ENCODE peak calls at places on chromosome 15, in eight cellular contexts. One of them, this sample, is unnamed. For H3K4me1, the result is how much of the 10 kb centered on the place peaks cover.

GRCh38 chr15:39735120-39735717 is 47.4 kb downstream of the FSIP1 start:
- DNase-seq in Peyer's patch: no peak
- DNase-seq in neuronal stem cell: no peak
- DNase-seq in A673: no peak
- DNase-seq in IMR-90: peak
- DNase-seq in BE2C: no peak
- DNase-seq in body of pancreas: no peak
- DNase-seq in mesenchymal stem cell: no peak
- DNase-seq in this sample: no peak

GRCh38 chr15:41564286-41564959 is 5.4 kb downstream of the TYRO3 start:
- DNase-seq in Peyer's patch: no peak
- DNase-seq in neuronal stem cell: peak
- DNase-seq in A673: no peak
- DNase-seq in IMR-90: no peak
- DNase-seq in BE2C: peak
- DNase-seq in body of pancreas: no peak
- DNase-seq in mesenchymal stem cell: peak
- DNase-seq in this sample: peak

GRCh38 chr15:96336643-96337353 is 6.3 kb downstream of the NR2F2 start:
- DNase-seq in Peyer's patch: no peak
- DNase-seq in neuronal stem cell: peak
- DNase-seq in A673: no peak
- DNase-seq in IMR-90: no peak
- DNase-seq in BE2C: no peak
- DNase-seq in body of pancreas: peak
- DNase-seq in mesenchymal stem cell: peak
- DNase-seq in this sample: peak

GRCh38 chr15:79451361-79451999 is 19.3 kb downstream of the MINAR1 start:
- DNase-seq in Peyer's patch: no peak
- DNase-seq in neuronal stem cell: no peak
- DNase-seq in A673: no peak
- DNase-seq in IMR-90: no peak
- DNase-seq in BE2C: no peak
- DNase-seq in body of pancreas: no peak
- DNase-seq in mesenchymal stem cell: no peak
- DNase-seq in this sample: no peak

GRCh38 chr15:35624881-35625280 is 78.9 kb upstream of the DPH6 start:
- DNase-seq in Peyer's patch: no peak
- DNase-seq in neuronal stem cell: no peak
- DNase-seq in A673: peak
- DNase-seq in IMR-90: peak
- DNase-seq in BE2C: no peak
- DNase-seq in body of pancreas: peak
- DNase-seq in mesenchymal stem cell: peak
- DNase-seq in this sample: no peak

GRCh38 chr15:80849308-80849707 is 70.1 kb downstream of the CEMIP start:
- DNase-seq in Peyer's patch: no peak
- DNase-seq in neuronal stem cell: no peak
- DNase-seq in A673: no peak
- DNase-seq in IMR-90: peak
- DNase-seq in BE2C: no peak
- DNase-seq in body of pancreas: no peak
- DNase-seq in mesenchymal stem cell: peak
- DNase-seq in this sample: peak

GRCh38 chr15:100043069-100043641 is 298.6 kb downstream of the ADAMTS17 start:
- DNase-seq in Peyer's patch: no peak
- DNase-seq in neuronal stem cell: no peak
- DNase-seq in A673: no peak
- DNase-seq in IMR-90: peak
- DNase-seq in BE2C: no peak
- DNase-seq in body of pancreas: peak
- DNase-seq in mesenchymal stem cell: peak
- DNase-seq in this sample: no peak

GRCh38 chr15:40456299-40456712 is 14.5 kb upstream of the CHST14 start:
- DNase-seq in Peyer's patch: no peak
- DNase-seq in neuronal stem cell: no peak
- DNase-seq in A673: no peak
- DNase-seq in IMR-90: no peak
- DNase-seq in BE2C: no peak
- DNase-seq in body of pancreas: peak
- DNase-seq in mesenchymal stem cell: no peak
- DNase-seq in this sample: peak

GRCh38 chr15:31303434-31304073 is 23.1 kb upstream of the KLF13 start:
- DNase-seq in Peyer's patch: peak
- DNase-seq in neuronal stem cell: no peak
- DNase-seq in A673: no peak
- DNase-seq in IMR-90: no peak
- DNase-seq in BE2C: no peak
- DNase-seq in body of pancreas: no peak
- DNase-seq in mesenchymal stem cell: no peak
- DNase-seq in this sample: no peak

GRCh38 chr15:66881173-66881905 is 179.3 kb downstream of the SMAD6 start:
- DNase-seq in Peyer's patch: no peak
- DNase-seq in neuronal stem cell: no peak
- DNase-seq in A673: no peak
- DNase-seq in IMR-90: no peak
- DNase-seq in BE2C: no peak
- DNase-seq in body of pancreas: no peak
- DNase-seq in mesenchymal stem cell: no peak
- DNase-seq in this sample: no peak

GRCh38 chr15:100818927-100819326 is 60.7 kb upstream of the ALDH1A3 start:
- DNase-seq in Peyer's patch: no peak
- DNase-seq in neuronal stem cell: no peak
- DNase-seq in A673: no peak
- DNase-seq in IMR-90: peak
- DNase-seq in BE2C: peak
- DNase-seq in body of pancreas: no peak
- DNase-seq in mesenchymal stem cell: no peak
- DNase-seq in this sample: no peak

GRCh38 chr15:44802336-44802735 is 66.0 kb downstream of the TRIM69 start:
- DNase-seq in Peyer's patch: no peak
- DNase-seq in neuronal stem cell: no peak
- DNase-seq in A673: no peak
- DNase-seq in IMR-90: no peak
- DNase-seq in BE2C: no peak
- DNase-seq in body of pancreas: no peak
- DNase-seq in mesenchymal stem cell: no peak
- DNase-seq in this sample: no peak

GRCh38 chr15:66789029-66790025 is 87.3 kb downstream of the SMAD6 start:
- DNase-seq in Peyer's patch: peak
- DNase-seq in neuronal stem cell: no peak
- DNase-seq in A673: peak
- DNase-seq in IMR-90: peak
- DNase-seq in BE2C: peak
- DNase-seq in body of pancreas: peak
- DNase-seq in mesenchymal stem cell: peak
- DNase-seq in this sample: peak

GRCh38 chr15:53716909-53717878 is 42.3 kb downstream of the WDR72 start:
- DNase-seq in Peyer's patch: no peak
- DNase-seq in neuronal stem cell: no peak
- DNase-seq in A673: peak
- DNase-seq in IMR-90: no peak
- DNase-seq in BE2C: no peak
- DNase-seq in body of pancreas: no peak
- DNase-seq in mesenchymal stem cell: no peak
- DNase-seq in this sample: peak

GRCh38 chr15:51625236-51625635 is 2.7 kb upstream of the DMXL2 start:
- DNase-seq in Peyer's patch: no peak
- DNase-seq in neuronal stem cell: no peak
- DNase-seq in A673: no peak
- DNase-seq in IMR-90: no peak
- DNase-seq in BE2C: peak
- DNase-seq in body of pancreas: no peak
- DNase-seq in mesenchymal stem cell: no peak
- DNase-seq in this sample: no peak

GRCh38 chr15:45544266-45545023 is 21.9 kb upstream of the SLC30A4 start:
- DNase-seq in Peyer's patch: no peak
- DNase-seq in neuronal stem cell: no peak
- DNase-seq in A673: no peak
- DNase-seq in IMR-90: no peak
- DNase-seq in BE2C: no peak
- DNase-seq in body of pancreas: no peak
- DNase-seq in mesenchymal stem cell: no peak
- DNase-seq in this sample: no peak

GRCh38 chr15:32701863-32702262 is 15.9 kb upstream of the GREM1 start:
- DNase-seq in Peyer's patch: no peak
- DNase-seq in neuronal stem cell: no peak
- DNase-seq in A673: no peak
- DNase-seq in IMR-90: peak
- DNase-seq in BE2C: no peak
- DNase-seq in body of pancreas: no peak
- DNase-seq in mesenchymal stem cell: no peak
- DNase-seq in this sample: no peak

GRCh38 chr15:75928680-75929608 is 25.3 kb downstream of the FBXO22 start:
- DNase-seq in Peyer's patch: no peak
- DNase-seq in neuronal stem cell: peak
- DNase-seq in A673: peak
- DNase-seq in IMR-90: peak
- DNase-seq in BE2C: peak
- DNase-seq in body of pancreas: peak
- DNase-seq in mesenchymal stem cell: peak
- DNase-seq in this sample: peak

GRCh38 chr15:41558400-41559238 is at the start of gene TYRO3:
- DNase-seq in Peyer's patch: peak
- DNase-seq in neuronal stem cell: peak
- DNase-seq in A673: peak
- DNase-seq in IMR-90: no peak
- DNase-seq in BE2C: peak
- DNase-seq in body of pancreas: peak
- DNase-seq in mesenchymal stem cell: peak
- DNase-seq in this sample: peak

GRCh38 chr15:43187544-43188155 is 2.4 kb downstream of the CCNDBP1 start:
- DNase-seq in Peyer's patch: no peak
- DNase-seq in neuronal stem cell: no peak
- DNase-seq in A673: peak
- DNase-seq in IMR-90: peak
- DNase-seq in BE2C: no peak
- DNase-seq in body of pancreas: no peak
- DNase-seq in mesenchymal stem cell: peak
- DNase-seq in this sample: no peak

GRCh38 chr15:48361690-48362089 is 30.5 kb downstream of the DUT start:
- DNase-seq in Peyer's patch: no peak
- DNase-seq in neuronal stem cell: no peak
- DNase-seq in A673: no peak
- DNase-seq in IMR-90: peak
- DNase-seq in BE2C: no peak
- DNase-seq in body of pancreas: no peak
- DNase-seq in mesenchymal stem cell: no peak
- DNase-seq in this sample: no peak

GRCh38 chr15:72342385-72342784 is 22.4 kb upstream of the CELF6 start:
- DNase-seq in Peyer's patch: peak
- DNase-seq in neuronal stem cell: no peak
- DNase-seq in A673: peak
- DNase-seq in IMR-90: peak
- DNase-seq in BE2C: peak
- DNase-seq in body of pancreas: peak
- DNase-seq in mesenchymal stem cell: peak
- DNase-seq in this sample: peak

GRCh38 chr15:25933456-25934158 is 70.5 kb upstream of the ATP10A start:
- DNase-seq in Peyer's patch: peak
- DNase-seq in neuronal stem cell: peak
- DNase-seq in A673: peak
- DNase-seq in IMR-90: peak
- DNase-seq in BE2C: peak
- DNase-seq in body of pancreas: peak
- DNase-seq in mesenchymal stem cell: peak
- DNase-seq in this sample: peak
- H3K4me3 ChIP-seq in Peyer's patch: peak
- H3K4me3 ChIP-seq in neuronal stem cell: no peak
- H3K4me3 ChIP-seq in A673: no peak
- H3K4me3 ChIP-seq in IMR-90: peak
- H3K4me3 ChIP-seq in BE2C: no peak
- H3K4me3 ChIP-seq in body of pancreas: no peak
- H3K4me3 ChIP-seq in mesenchymal stem cell: peak
- H3K4me3 ChIP-seq in this sample: peak

GRCh38 chr15:77064539-77065308 is 6.2 kb downstream of the TSPAN3 start:
- DNase-seq in Peyer's patch: no peak
- DNase-seq in neuronal stem cell: no peak
- DNase-seq in A673: peak
- DNase-seq in IMR-90: peak
- DNase-seq in BE2C: no peak
- DNase-seq in body of pancreas: no peak
- DNase-seq in mesenchymal stem cell: peak
- DNase-seq in this sample: no peak
- H3K4me1 ChIP-seq in Peyer's patch: under half
- H3K4me1 ChIP-seq in neuronal stem cell: under half
- H3K4me1 ChIP-seq in A673: half or more
- H3K4me1 ChIP-seq in IMR-90: under half
- H3K4me1 ChIP-seq in BE2C: under half
- H3K4me1 ChIP-seq in body of pancreas: half or more
- H3K4me1 ChIP-seq in mesenchymal stem cell: under half
- H3K4me1 ChIP-seq in this sample: half or more

GRCh38 chr15:74502301-74502700 is 38.7 kb upstream of the ARID3B start:
- DNase-seq in Peyer's patch: peak
- DNase-seq in neuronal stem cell: no peak
- DNase-seq in A673: no peak
- DNase-seq in IMR-90: no peak
- DNase-seq in BE2C: no peak
- DNase-seq in body of pancreas: no peak
- DNase-seq in mesenchymal stem cell: no peak
- DNase-seq in this sample: no peak
- H3K4me3 ChIP-seq in Peyer's patch: no peak
- H3K4me3 ChIP-seq in neuronal stem cell: no peak
- H3K4me3 ChIP-seq in A673: no peak
- H3K4me3 ChIP-seq in IMR-90: no peak
- H3K4me3 ChIP-seq in BE2C: no peak
- H3K4me3 ChIP-seq in body of pancreas: no peak
- H3K4me3 ChIP-seq in mesenchymal stem cell: no peak
- H3K4me3 ChIP-seq in this sample: no peak

DNA sequence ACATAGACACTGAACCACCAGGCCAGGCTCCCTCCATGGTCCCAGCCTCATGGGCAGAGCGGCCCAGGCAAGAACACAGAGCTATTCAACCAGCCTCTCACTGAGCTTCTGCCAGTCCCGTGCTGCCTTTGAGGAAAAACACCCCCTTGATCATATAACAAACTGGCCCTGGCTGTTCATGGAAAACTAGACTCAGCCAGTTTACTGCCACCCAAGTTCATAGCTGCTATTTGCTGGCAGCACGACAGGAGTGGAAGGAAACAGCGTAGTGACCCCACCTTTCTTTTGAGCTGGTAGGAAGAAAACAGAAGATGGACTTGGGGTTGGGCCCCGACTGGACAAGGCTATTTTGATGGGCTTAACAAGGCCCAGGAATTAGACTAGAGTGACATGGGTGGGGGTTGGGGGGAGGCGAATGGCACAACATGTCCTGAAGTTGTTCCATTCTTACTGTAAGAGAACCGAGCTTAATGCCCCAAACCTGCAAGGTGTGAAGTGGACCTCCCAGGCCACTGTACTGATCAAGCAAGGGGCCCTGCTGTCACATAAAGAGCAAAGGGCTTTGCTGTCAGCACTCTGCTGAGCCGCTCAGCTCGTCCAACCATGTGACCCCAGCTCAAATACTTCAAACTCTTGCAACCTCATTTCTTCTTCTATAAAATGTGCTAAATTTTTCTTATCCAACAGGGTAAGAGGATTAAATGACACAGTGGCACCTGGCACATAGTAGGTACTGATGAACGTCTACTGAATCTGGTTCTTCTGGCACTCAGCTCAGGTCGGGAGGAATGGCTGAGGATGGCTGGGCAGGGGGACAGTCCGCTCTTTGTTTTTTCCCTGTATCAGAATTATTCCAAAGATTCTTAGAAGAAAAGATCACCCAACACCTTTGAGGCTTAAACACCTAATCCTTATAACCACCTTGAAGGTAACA is 1.5 kb downstream of the FBXL22 start:
- DNase-seq in Peyer's patch: no peak
- DNase-seq in neuronal stem cell: no peak
- DNase-seq in A673: no peak
- DNase-seq in IMR-90: no peak
- DNase-seq in BE2C: no peak
- DNase-seq in body of pancreas: no peak
- DNase-seq in mesenchymal stem cell: peak
- DNase-seq in this sample: no peak
- H3K4me1 ChIP-seq in Peyer's patch: under half
- H3K4me1 ChIP-seq in neuronal stem cell: under half
- H3K4me1 ChIP-seq in A673: under half
- H3K4me1 ChIP-seq in IMR-90: under half
- H3K4me1 ChIP-seq in BE2C: under half
- H3K4me1 ChIP-seq in body of pancreas: under half
- H3K4me1 ChIP-seq in mesenchymal stem cell: under half
- H3K4me1 ChIP-seq in this sample: under half

This sample was measured in SJCRH30.